ENCODE peak calls at places on chromosomes 2 and 18, in seven cellular contexts. One of them, this sample, is unnamed.

GRCh38 chr2:102253140-102253752 is 58.1 kb upstream of the IL1RL1 start:
- DNase-seq in GM12891: no peak
- DNase-seq in SK-N-SH: no peak
- DNase-seq in K562: no peak
- DNase-seq in GM12878: no peak
- DNase-seq in HepG2: no peak
- DNase-seq in H1: no peak
- DNase-seq in this sample: no peak

GRCh38 chr18:46174317-46175039 is 70.3 kb downstream of the HAUS1 start:
- DNase-seq in GM12891: peak
- DNase-seq in SK-N-SH: peak
- DNase-seq in K562: peak
- DNase-seq in GM12878: no peak
- DNase-seq in HepG2: no peak
- DNase-seq in H1: peak
- DNase-seq in this sample: peak

GRCh38 chr2:229566380-229566779 is 148.0 kb downstream of the DNER start:
- DNase-seq in GM12891: no peak
- DNase-seq in SK-N-SH: no peak
- DNase-seq in K562: no peak
- DNase-seq in GM12878: no peak
- DNase-seq in HepG2: no peak
- DNase-seq in H1: no peak
- DNase-seq in this sample: no peak

GRCh38 chr2:98158305-98158704 is 71.3 kb downstream of the VWA3B start:
- DNase-seq in GM12891: no peak
- DNase-seq in SK-N-SH: no peak
- DNase-seq in K562: no peak
- DNase-seq in GM12878: no peak
- DNase-seq in HepG2: peak
- DNase-seq in H1: no peak
- DNase-seq in this sample: no peak

GRCh38 chr2:183284606-183285005 is 160.4 kb downstream of the NUP35 start:
- DNase-seq in GM12891: no peak
- DNase-seq in SK-N-SH: no peak
- DNase-seq in K562: no peak
- DNase-seq in GM12878: no peak
- DNase-seq in HepG2: no peak
- DNase-seq in H1: no peak
- DNase-seq in this sample: no peak

GRCh38 chr2:24456610-24457556 is 34.2 kb upstream of the NCOA1 start:
- DNase-seq in GM12891: no peak
- DNase-seq in SK-N-SH: no peak
- DNase-seq in K562: peak
- DNase-seq in GM12878: no peak
- DNase-seq in HepG2: no peak
- DNase-seq in H1: no peak
- DNase-seq in this sample: no peak

GRCh38 chr2:127128508-127128907 is 21.6 kb upstream of the BIN1 start:
- DNase-seq in GM12891: peak
- DNase-seq in SK-N-SH: peak
- DNase-seq in K562: no peak
- DNase-seq in GM12878: peak
- DNase-seq in HepG2: no peak
- DNase-seq in H1: peak
- DNase-seq in this sample: no peak

GRCh38 chr2:176561706-176562105 is 292.5 kb downstream of the MTX2 start:
- DNase-seq in GM12891: no peak
- DNase-seq in SK-N-SH: no peak
- DNase-seq in K562: no peak
- DNase-seq in GM12878: no peak
- DNase-seq in HepG2: no peak
- DNase-seq in H1: no peak
- DNase-seq in this sample: no peak

GRCh38 chr18:32902566-32903330 is 129.9 kb upstream of the KLHL14 start:
- DNase-seq in GM12891: no peak
- DNase-seq in SK-N-SH: no peak
- DNase-seq in K562: no peak
- DNase-seq in GM12878: no peak
- DNase-seq in HepG2: no peak
- DNase-seq in H1: no peak
- DNase-seq in this sample: no peak
- TF ChIP-seq TAF1 in GM12891: no peak
- TF ChIP-seq TAF1 in SK-N-SH: no peak
- TF ChIP-seq TAF1 in K562: no peak
- TF ChIP-seq TAF1 in GM12878: no peak
- TF ChIP-seq TAF1 in HepG2: no peak
- TF ChIP-seq TAF1 in H1: no peak
- TF ChIP-seq TAF1 in this sample: no peak

GRCh38 chr2:104890092-104890393 is 36.1 kb downstream of the POU3F3 start:
- DNase-seq in GM12891: no peak
- DNase-seq in SK-N-SH: no peak
- DNase-seq in K562: no peak
- DNase-seq in GM12878: no peak
- DNase-seq in HepG2: no peak
- DNase-seq in H1: no peak
- DNase-seq in this sample: no peak
- TF ChIP-seq TAF1 in GM12891: no peak
- TF ChIP-seq TAF1 in SK-N-SH: no peak
- TF ChIP-seq TAF1 in K562: no peak
- TF ChIP-seq TAF1 in GM12878: no peak
- TF ChIP-seq TAF1 in HepG2: no peak
- TF ChIP-seq TAF1 in H1: no peak
- TF ChIP-seq TAF1 in this sample: no peak

GRCh38 chr18:80148316-80149199 is 39.5 kb downstream of the ADNP2 start:
- DNase-seq in GM12891: no peak
- DNase-seq in SK-N-SH: no peak
- DNase-seq in K562: no peak
- DNase-seq in GM12878: no peak
- DNase-seq in HepG2: no peak
- DNase-seq in H1: no peak
- DNase-seq in this sample: no peak
- TF ChIP-seq TAF1 in GM12891: no peak
- TF ChIP-seq TAF1 in SK-N-SH: no peak
- TF ChIP-seq TAF1 in K562: no peak
- TF ChIP-seq TAF1 in GM12878: no peak
- TF ChIP-seq TAF1 in HepG2: no peak
- TF ChIP-seq TAF1 in H1: no peak
- TF ChIP-seq TAF1 in this sample: no peak

DNA sequence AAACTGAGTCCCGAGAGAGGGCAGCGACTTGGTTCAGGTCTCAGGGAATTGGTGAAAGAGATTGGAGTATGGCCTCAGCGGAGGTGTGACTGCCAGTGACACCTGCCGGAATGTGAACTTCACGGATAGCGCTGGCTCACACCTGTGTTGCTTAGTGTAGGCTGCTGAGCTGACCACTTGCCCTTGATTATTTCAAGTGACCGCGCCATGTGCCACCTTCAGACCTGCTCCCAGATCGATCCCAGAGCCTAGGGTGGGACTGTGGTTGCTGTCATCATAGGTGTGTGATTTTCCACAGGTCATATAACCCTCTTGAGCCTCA is 134.8 kb downstream of the GLI2 start:
- DNase-seq in GM12891: no peak
- DNase-seq in SK-N-SH: no peak
- DNase-seq in K562: no peak
- DNase-seq in GM12878: no peak
- DNase-seq in HepG2: no peak
- DNase-seq in H1: no peak
- DNase-seq in this sample: no peak
- TF ChIP-seq TAF1 in GM12891: no peak
- TF ChIP-seq TAF1 in SK-N-SH: no peak
- TF ChIP-seq TAF1 in K562: no peak
- TF ChIP-seq TAF1 in GM12878: no peak
- TF ChIP-seq TAF1 in HepG2: no peak
- TF ChIP-seq TAF1 in H1: no peak
- TF ChIP-seq TAF1 in this sample: no peak

GRCh38 chr2:180987146-180987545 is 6.7 kb downstream of the UBE2E3 start:
- DNase-seq in GM12891: no peak
- DNase-seq in SK-N-SH: no peak
- DNase-seq in K562: no peak
- DNase-seq in GM12878: no peak
- DNase-seq in HepG2: no peak
- DNase-seq in H1: no peak
- DNase-seq in this sample: no peak
- TF ChIP-seq TAF1 in GM12891: no peak
- TF ChIP-seq TAF1 in SK-N-SH: no peak
- TF ChIP-seq TAF1 in K562: no peak
- TF ChIP-seq TAF1 in GM12878: no peak
- TF ChIP-seq TAF1 in HepG2: no peak
- TF ChIP-seq TAF1 in H1: no peak
- TF ChIP-seq TAF1 in this sample: no peak